ENCODE peak calls at places on chromosome 13, in seven cellular contexts. One of them, this sample, is unnamed. For H3K4me1, the result is how much of the 10 kb centered on the place peaks cover.

GRCh38 chr13:97967948-97968347 is 14.5 kb downstream of the IPO5 start:
- DNase-seq in CD4-positive, CD25-positive, alpha-beta regulatory T cell: no peak
- DNase-seq in cardiac muscle cell: no peak
- DNase-seq in psoas muscle: no peak
- DNase-seq in kidney: no peak
- DNase-seq in neural progenitor cell: no peak
- DNase-seq in stomach: peak
- DNase-seq in this sample: no peak

GRCh38 chr13:113533441-113533840 is 42.9 kb upstream of the DCUN1D2 start:
- DNase-seq in CD4-positive, CD25-positive, alpha-beta regulatory T cell: no peak
- DNase-seq in cardiac muscle cell: peak
- DNase-seq in psoas muscle: peak
- DNase-seq in kidney: peak
- DNase-seq in neural progenitor cell: no peak
- DNase-seq in stomach: no peak
- DNase-seq in this sample: peak

GRCh38 chr13:40664100-40665060 is 2.1 kb downstream of the FOXO1 start:
- DNase-seq in CD4-positive, CD25-positive, alpha-beta regulatory T cell: peak
- DNase-seq in cardiac muscle cell: peak
- DNase-seq in psoas muscle: peak
- DNase-seq in kidney: peak
- DNase-seq in neural progenitor cell: peak
- DNase-seq in stomach: peak
- DNase-seq in this sample: peak

GRCh38 chr13:97142452-97142851 is 79.7 kb upstream of the MBNL2 start:
- DNase-seq in CD4-positive, CD25-positive, alpha-beta regulatory T cell: no peak
- DNase-seq in cardiac muscle cell: peak
- DNase-seq in psoas muscle: peak
- DNase-seq in kidney: no peak
- DNase-seq in neural progenitor cell: no peak
- DNase-seq in stomach: no peak
- DNase-seq in this sample: peak

GRCh38 chr13:40208517-40208916 is 457.9 kb downstream of the FOXO1 start:
- DNase-seq in CD4-positive, CD25-positive, alpha-beta regulatory T cell: peak
- DNase-seq in cardiac muscle cell: no peak
- DNase-seq in psoas muscle: no peak
- DNase-seq in kidney: no peak
- DNase-seq in neural progenitor cell: no peak
- DNase-seq in stomach: no peak
- DNase-seq in this sample: no peak

GRCh38 chr13:79681069-79681468 is 200.1 kb downstream of the NDFIP2 start:
- DNase-seq in CD4-positive, CD25-positive, alpha-beta regulatory T cell: no peak
- DNase-seq in cardiac muscle cell: no peak
- DNase-seq in psoas muscle: no peak
- DNase-seq in kidney: no peak
- DNase-seq in neural progenitor cell: no peak
- DNase-seq in stomach: no peak
- DNase-seq in this sample: no peak

GRCh38 chr13:46721054-46721453 is 75.9 kb downstream of the ESD start:
- DNase-seq in CD4-positive, CD25-positive, alpha-beta regulatory T cell: peak
- DNase-seq in cardiac muscle cell: peak
- DNase-seq in psoas muscle: no peak
- DNase-seq in kidney: no peak
- DNase-seq in neural progenitor cell: peak
- DNase-seq in stomach: peak
- DNase-seq in this sample: no peak

GRCh38 chr13:97030705-97031452 is 36.6 kb upstream of the OXGR1 start:
- DNase-seq in CD4-positive, CD25-positive, alpha-beta regulatory T cell: no peak
- DNase-seq in cardiac muscle cell: peak
- DNase-seq in psoas muscle: no peak
- DNase-seq in kidney: no peak
- DNase-seq in neural progenitor cell: peak
- DNase-seq in stomach: no peak
- DNase-seq in this sample: no peak

GRCh38 chr13:98206946-98207345 is 29.9 kb upstream of the RNF113B start:
- DNase-seq in CD4-positive, CD25-positive, alpha-beta regulatory T cell: no peak
- DNase-seq in cardiac muscle cell: no peak
- DNase-seq in psoas muscle: no peak
- DNase-seq in kidney: no peak
- DNase-seq in neural progenitor cell: no peak
- DNase-seq in stomach: no peak
- DNase-seq in this sample: peak

GRCh38 chr13:19845758-19846157 is 17.7 kb downstream of the ZMYM5 start:
- DNase-seq in CD4-positive, CD25-positive, alpha-beta regulatory T cell: no peak
- DNase-seq in cardiac muscle cell: no peak
- DNase-seq in psoas muscle: no peak
- DNase-seq in kidney: no peak
- DNase-seq in neural progenitor cell: no peak
- DNase-seq in stomach: no peak
- DNase-seq in this sample: peak

GRCh38 chr13:111659842-111660241 is 339.4 kb downstream of the TEX29 start:
- DNase-seq in CD4-positive, CD25-positive, alpha-beta regulatory T cell: no peak
- DNase-seq in cardiac muscle cell: no peak
- DNase-seq in psoas muscle: no peak
- DNase-seq in kidney: no peak
- DNase-seq in neural progenitor cell: no peak
- DNase-seq in stomach: no peak
- DNase-seq in this sample: no peak

GRCh38 chr13:101202590-101202989 is 213.7 kb downstream of the NALCN start:
- DNase-seq in CD4-positive, CD25-positive, alpha-beta regulatory T cell: no peak
- DNase-seq in cardiac muscle cell: no peak
- DNase-seq in psoas muscle: no peak
- DNase-seq in kidney: no peak
- DNase-seq in neural progenitor cell: peak
- DNase-seq in stomach: no peak
- DNase-seq in this sample: no peak

GRCh38 chr13:113205428-113205931 is 3.0 kb downstream of the PCID2 start:
- DNase-seq in CD4-positive, CD25-positive, alpha-beta regulatory T cell: no peak
- DNase-seq in cardiac muscle cell: no peak
- DNase-seq in psoas muscle: no peak
- DNase-seq in kidney: no peak
- DNase-seq in neural progenitor cell: no peak
- DNase-seq in stomach: no peak
- DNase-seq in this sample: no peak

GRCh38 chr13:44879452-44880058 is 109.7 kb downstream of the NUFIP1 start:
- DNase-seq in CD4-positive, CD25-positive, alpha-beta regulatory T cell: no peak
- DNase-seq in cardiac muscle cell: no peak
- DNase-seq in psoas muscle: no peak
- DNase-seq in kidney: no peak
- DNase-seq in neural progenitor cell: no peak
- DNase-seq in stomach: no peak
- DNase-seq in this sample: peak

GRCh38 chr13:79589605-79590511 is 108.9 kb downstream of the NDFIP2 start:
- DNase-seq in CD4-positive, CD25-positive, alpha-beta regulatory T cell: no peak
- DNase-seq in cardiac muscle cell: no peak
- DNase-seq in psoas muscle: no peak
- DNase-seq in kidney: no peak
- DNase-seq in neural progenitor cell: no peak
- DNase-seq in stomach: no peak
- DNase-seq in this sample: no peak

GRCh38 chr13:98133949-98134348 is 8.9 kb upstream of the FARP1 start:
- DNase-seq in CD4-positive, CD25-positive, alpha-beta regulatory T cell: no peak
- DNase-seq in cardiac muscle cell: no peak
- DNase-seq in psoas muscle: no peak
- DNase-seq in kidney: no peak
- DNase-seq in neural progenitor cell: no peak
- DNase-seq in stomach: no peak
- DNase-seq in this sample: no peak

GRCh38 chr13:32443111-32443510 is 15.2 kb upstream of the N4BP2L1 start:
- DNase-seq in CD4-positive, CD25-positive, alpha-beta regulatory T cell: peak
- DNase-seq in cardiac muscle cell: peak
- DNase-seq in psoas muscle: no peak
- DNase-seq in kidney: no peak
- DNase-seq in neural progenitor cell: no peak
- DNase-seq in stomach: no peak
- DNase-seq in this sample: no peak

GRCh38 chr13:45349438-45349837 is 8.5 kb upstream of the TPT1 start:
- DNase-seq in CD4-positive, CD25-positive, alpha-beta regulatory T cell: no peak
- DNase-seq in cardiac muscle cell: no peak
- DNase-seq in psoas muscle: no peak
- DNase-seq in kidney: no peak
- DNase-seq in neural progenitor cell: no peak
- DNase-seq in stomach: no peak
- DNase-seq in this sample: no peak

GRCh38 chr13:112809332-112810310 is 119.8 kb downstream of the ATP11A start:
- DNase-seq in CD4-positive, CD25-positive, alpha-beta regulatory T cell: no peak
- DNase-seq in cardiac muscle cell: no peak
- DNase-seq in psoas muscle: no peak
- DNase-seq in kidney: no peak
- DNase-seq in neural progenitor cell: no peak
- DNase-seq in stomach: no peak
- DNase-seq in this sample: no peak

GRCh38 chr13:112146073-112146360 is 79.1 kb downstream of the SOX1 start:
- DNase-seq in CD4-positive, CD25-positive, alpha-beta regulatory T cell: no peak
- DNase-seq in cardiac muscle cell: no peak
- DNase-seq in psoas muscle: no peak
- DNase-seq in kidney: no peak
- DNase-seq in neural progenitor cell: no peak
- DNase-seq in stomach: peak
- DNase-seq in this sample: no peak

GRCh38 chr13:61531383-61532065 is 115.9 kb upstream of the PCDH20 start:
- DNase-seq in CD4-positive, CD25-positive, alpha-beta regulatory T cell: no peak
- DNase-seq in cardiac muscle cell: no peak
- DNase-seq in psoas muscle: no peak
- DNase-seq in kidney: no peak
- DNase-seq in neural progenitor cell: no peak
- DNase-seq in stomach: no peak
- DNase-seq in this sample: no peak

GRCh38 chr13:73657821-73658540 is 476.2 kb downstream of the KLF12 start:
- DNase-seq in CD4-positive, CD25-positive, alpha-beta regulatory T cell: no peak
- DNase-seq in cardiac muscle cell: no peak
- DNase-seq in psoas muscle: peak
- DNase-seq in kidney: no peak
- DNase-seq in neural progenitor cell: no peak
- DNase-seq in stomach: no peak
- DNase-seq in this sample: no peak

GRCh38 chr13:42068886-42069285 is 20.4 kb downstream of the DGKH start:
- DNase-seq in CD4-positive, CD25-positive, alpha-beta regulatory T cell: no peak
- DNase-seq in cardiac muscle cell: no peak
- DNase-seq in psoas muscle: no peak
- DNase-seq in kidney: no peak
- DNase-seq in neural progenitor cell: no peak
- DNase-seq in stomach: no peak
- DNase-seq in this sample: no peak

GRCh38 chr13:68810660-68811059 is 1297.0 kb upstream of the ATXN8OS start:
- DNase-seq in CD4-positive, CD25-positive, alpha-beta regulatory T cell: no peak
- DNase-seq in cardiac muscle cell: peak
- DNase-seq in psoas muscle: no peak
- DNase-seq in kidney: no peak
- DNase-seq in neural progenitor cell: peak
- DNase-seq in stomach: no peak
- DNase-seq in this sample: no peak

GRCh38 chr13:30354481-30355404 is 47.4 kb upstream of the KATNAL1 start:
- DNase-seq in CD4-positive, CD25-positive, alpha-beta regulatory T cell: no peak
- DNase-seq in cardiac muscle cell: no peak
- DNase-seq in psoas muscle: no peak
- DNase-seq in kidney: no peak
- DNase-seq in neural progenitor cell: no peak
- DNase-seq in stomach: no peak
- DNase-seq in this sample: no peak

DNA sequence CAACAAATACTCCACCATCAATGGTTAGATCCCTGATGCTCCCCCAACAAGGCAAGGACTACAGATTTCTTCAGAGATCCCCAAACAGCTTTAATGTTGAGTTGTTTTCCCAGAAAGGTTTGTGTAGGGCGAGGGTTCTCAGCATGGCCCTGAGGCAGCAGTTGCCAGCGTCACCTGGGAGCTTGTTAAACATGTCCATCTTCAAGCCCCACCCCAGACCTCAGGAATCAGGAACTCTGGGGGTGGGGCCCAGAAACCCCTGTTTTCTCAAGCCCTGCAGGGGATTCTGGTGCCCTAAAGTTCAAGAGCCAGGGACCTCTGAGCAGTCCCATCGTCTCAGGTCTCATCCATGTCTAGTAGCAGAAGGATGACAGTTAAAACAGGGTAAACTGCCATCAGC is 9.6 kb downstream of the EFNB2 start:
- DNase-seq in CD4-positive, CD25-positive, alpha-beta regulatory T cell: no peak
- DNase-seq in cardiac muscle cell: no peak
- DNase-seq in psoas muscle: no peak
- DNase-seq in kidney: no peak
- DNase-seq in neural progenitor cell: no peak
- DNase-seq in stomach: no peak
- DNase-seq in this sample: no peak
- H3K4me3 ChIP-seq in CD4-positive, CD25-positive, alpha-beta regulatory T cell: no peak
- H3K4me3 ChIP-seq in cardiac muscle cell: no peak
- H3K4me3 ChIP-seq in psoas muscle: no peak
- H3K4me3 ChIP-seq in kidney: no peak
- H3K4me3 ChIP-seq in neural progenitor cell: no peak
- H3K4me3 ChIP-seq in stomach: no peak
- H3K4me3 ChIP-seq in this sample: no peak

GRCh38 chr13:99687728-99688397 is 186.6 kb downstream of the TM9SF2 start:
- DNase-seq in CD4-positive, CD25-positive, alpha-beta regulatory T cell: no peak
- DNase-seq in cardiac muscle cell: no peak
- DNase-seq in psoas muscle: no peak
- DNase-seq in kidney: no peak
- DNase-seq in neural progenitor cell: peak
- DNase-seq in stomach: no peak
- DNase-seq in this sample: no peak
- H3K27ac ChIP-seq in CD4-positive, CD25-positive, alpha-beta regulatory T cell: no peak
- H3K27ac ChIP-seq in cardiac muscle cell: no peak
- H3K27ac ChIP-seq in psoas muscle: no peak
- H3K27ac ChIP-seq in kidney: no peak
- H3K27ac ChIP-seq in neural progenitor cell: peak
- H3K27ac ChIP-seq in stomach: no peak
- H3K27ac ChIP-seq in this sample: no peak

GRCh38 chr13:48505597-48506091 is 27.2 kb downstream of the RCBTB2 start:
- DNase-seq in CD4-positive, CD25-positive, alpha-beta regulatory T cell: peak
- DNase-seq in cardiac muscle cell: no peak
- DNase-seq in psoas muscle: no peak
- DNase-seq in kidney: no peak
- DNase-seq in neural progenitor cell: no peak
- DNase-seq in stomach: no peak
- DNase-seq in this sample: no peak

GRCh38 chr13:48507024-48507423 is 25.9 kb downstream of the RCBTB2 start:
- DNase-seq in CD4-positive, CD25-positive, alpha-beta regulatory T cell: no peak
- DNase-seq in cardiac muscle cell: no peak
- DNase-seq in psoas muscle: no peak
- DNase-seq in kidney: no peak
- DNase-seq in neural progenitor cell: no peak
- DNase-seq in stomach: no peak
- DNase-seq in this sample: no peak

GRCh38 chr13:48506092-48506701 is 26.7 kb downstream of the RCBTB2 start:
- DNase-seq in CD4-positive, CD25-positive, alpha-beta regulatory T cell: no peak
- DNase-seq in cardiac muscle cell: no peak
- DNase-seq in psoas muscle: no peak
- DNase-seq in kidney: no peak
- DNase-seq in neural progenitor cell: no peak
- DNase-seq in stomach: no peak
- DNase-seq in this sample: no peak

GRCh38 chr13:48504606-48505369 is 28.1 kb downstream of the RCBTB2 start:
- DNase-seq in CD4-positive, CD25-positive, alpha-beta regulatory T cell: no peak
- DNase-seq in cardiac muscle cell: no peak
- DNase-seq in psoas muscle: no peak
- DNase-seq in kidney: no peak
- DNase-seq in neural progenitor cell: no peak
- DNase-seq in stomach: no peak
- DNase-seq in this sample: no peak

GRCh38 chr13:48508001-48508400 is 24.9 kb downstream of the RCBTB2 start:
- DNase-seq in CD4-positive, CD25-positive, alpha-beta regulatory T cell: no peak
- DNase-seq in cardiac muscle cell: no peak
- DNase-seq in psoas muscle: no peak
- DNase-seq in kidney: no peak
- DNase-seq in neural progenitor cell: no peak
- DNase-seq in stomach: no peak
- DNase-seq in this sample: no peak
- H3K4me1 ChIP-seq in CD4-positive, CD25-positive, alpha-beta regulatory T cell: under half
- H3K4me1 ChIP-seq in cardiac muscle cell: under half
- H3K4me1 ChIP-seq in psoas muscle: under half
- H3K4me1 ChIP-seq in kidney: under half
- H3K4me1 ChIP-seq in neural progenitor cell: under half
- H3K4me1 ChIP-seq in stomach: under half
- H3K4me1 ChIP-seq in this sample: under half

GRCh38 chr13:90883592-90883991 is 463.9 kb upstream of the MIR17HG start:
- DNase-seq in CD4-positive, CD25-positive, alpha-beta regulatory T cell: no peak
- DNase-seq in cardiac muscle cell: no peak
- DNase-seq in psoas muscle: no peak
- DNase-seq in kidney: no peak
- DNase-seq in neural progenitor cell: no peak
- DNase-seq in stomach: no peak
- DNase-seq in this sample: no peak
- H3K4me3 ChIP-seq in CD4-positive, CD25-positive, alpha-beta regulatory T cell: no peak
- H3K4me3 ChIP-seq in cardiac muscle cell: no peak
- H3K4me3 ChIP-seq in psoas muscle: no peak
- H3K4me3 ChIP-seq in kidney: no peak
- H3K4me3 ChIP-seq in neural progenitor cell: no peak
- H3K4me3 ChIP-seq in stomach: no peak
- H3K4me3 ChIP-seq in this sample: no peak